ENCODE peak calls at places on chromosomes 5 and 9, in seven cellular contexts. T is CD8-positive, alpha-beta T cell; B is fibroblast of pulmonary artery; S is fibroblast of the aortic adventitia; W is fibroblast of lung; P is A549; V is K562. K is an unnamed sample.

GRCh38 chr5:55650391-55650790 is 61.7 kb downstream of the SLC38A9 start:
- DNase-seq in S (peak), W (peak), P (no peak), V (no peak), T (no peak), B (peak), K (peak)

GRCh38 chr5:10626473-10627013 is 62.7 kb downstream of the ANKRD33B start:
- DNase-seq in V (no peak), S (peak), T (no peak), P (no peak), B (peak), W (no peak), K (peak)

GRCh38 chr5:155616779-155617392 is 603.3 kb downstream of the KIF4B start:
- DNase-seq in V (peak), S (no peak), T (peak), P (peak), W (peak), B (no peak), K (peak)

GRCh38 chr9:34741628-34742027 is 31.7 kb upstream of the CCL21 start:
- DNase-seq in T (no peak), S (no peak), B (peak), P (no peak), W (no peak), V (no peak), K (no peak)

GRCh38 chr5:10534491-10535236 is 29.2 kb upstream of the ANKRD33B start:
- DNase-seq in S (no peak), T (no peak), B (no peak), V (no peak), P (no peak), W (no peak), K (no peak)

GRCh38 chr9:35162605-35163315 is 951 bp downstream of the UNC13B start:
- DNase-seq in S (peak), P (no peak), V (peak), T (no peak), W (peak), B (no peak), K (peak)

GRCh38 chr5:134511796-134512660 is 13.4 kb upstream of the JADE2 start:
- DNase-seq in P (no peak), V (peak), T (no peak), S (peak), B (peak), W (peak), K (peak)

GRCh38 chr5:135578685-135579341 is at the start of gene CXCL14:
- DNase-seq in P (no peak), B (peak), W (peak), T (no peak), V (no peak), S (peak), K (peak)

GRCh38 chr9:111023090-111023489 is 15.2 kb downstream of the LPAR1 start:
- DNase-seq in V (no peak), S (no peak), W (no peak), T (no peak), B (no peak), P (no peak), K (no peak)

GRCh38 chr5:172645271-172645670 is 4.2 kb downstream of the NEURL1B start:
- DNase-seq in P (no peak), W (no peak), V (no peak), S (no peak), T (no peak), B (no peak), K (no peak)

GRCh38 chr9:69469136-69469535 is 144.1 kb downstream of the ENTREP1 start:
- DNase-seq in W (no peak), P (no peak), T (no peak), S (no peak), B (no peak), V (no peak), K (no peak)

GRCh38 chr5:55621218-55621617 is 86.5 kb upstream of the PLPP1 start:
- DNase-seq in T (no peak), W (no peak), P (no peak), S (no peak), V (no peak), B (peak), K (no peak)

GRCh38 chr5:78542321-78542840 is 106.2 kb downstream of the LHFPL2 start:
- DNase-seq in S (no peak), B (no peak), V (no peak), T (no peak), W (no peak), P (no peak), K (no peak)

GRCh38 chr5:43036856-43037711 is 3.0 kb downstream of the ANXA2R start:
- DNase-seq in P (no peak), B (peak), W (peak), T (no peak), S (no peak), V (no peak), K (no peak)

GRCh38 chr5:20291766-20292165 is 303.8 kb upstream of the CDH18 start:
- DNase-seq in B (no peak), T (no peak), V (no peak), W (no peak), S (no peak), P (no peak), K (no peak)

GRCh38 chr5:157596449-157596848 is 20.9 kb upstream of the ADAM19 start:
- DNase-seq in S (no peak), W (peak), T (no peak), B (no peak), P (no peak), V (no peak), K (peak)
- H3K4me3 ChIP-seq in S (no peak), W (no peak), T (no peak), B (no peak), P (no peak), V (no peak), K (no peak)

DNA sequence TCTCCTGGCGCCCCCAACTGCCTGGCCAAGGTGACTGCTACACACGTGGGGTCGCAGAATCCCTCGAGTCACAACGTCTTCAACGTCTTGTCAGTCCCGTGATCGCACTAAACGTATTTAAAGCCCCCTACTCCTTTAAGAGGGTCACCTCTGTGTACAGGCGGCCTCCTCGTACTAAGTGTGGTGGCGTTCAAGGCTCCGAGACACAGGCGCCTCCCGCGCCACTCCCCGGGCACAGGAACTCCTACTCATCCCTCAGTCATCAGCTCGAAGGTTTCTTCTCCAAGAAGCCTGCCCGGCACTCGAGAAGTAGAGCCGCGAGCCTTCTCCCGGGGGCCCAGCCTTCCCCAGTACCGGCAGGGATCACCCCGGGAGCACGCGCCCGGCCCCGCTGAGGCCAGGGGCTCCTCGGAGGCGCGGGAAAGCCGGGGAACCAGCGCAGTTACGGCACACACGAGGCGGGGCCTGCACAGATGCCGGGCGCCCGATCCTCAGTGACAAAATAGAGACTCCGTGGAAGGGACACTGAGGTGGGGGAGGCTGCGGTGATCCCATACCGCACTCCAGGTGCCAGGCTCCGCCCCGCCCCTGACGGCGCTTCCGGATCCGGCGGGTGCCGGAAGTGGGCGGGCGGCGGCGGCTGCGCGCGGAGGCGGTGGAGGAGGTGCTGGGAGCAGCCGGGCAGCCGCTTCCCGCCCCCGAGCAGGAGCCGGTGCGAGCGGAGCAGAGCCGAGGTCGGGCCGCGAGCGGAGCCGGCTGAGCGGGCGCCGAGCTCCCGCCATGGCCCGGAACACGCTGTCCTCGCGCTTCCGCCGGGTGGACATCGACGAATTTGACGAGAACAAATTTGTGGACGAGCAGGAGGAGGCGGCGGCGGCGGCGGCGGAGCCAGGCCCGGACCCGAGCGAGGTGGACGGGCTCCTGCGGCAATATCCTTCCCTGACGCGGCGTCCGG is 6.9 kb downstream of the ARPC5L start:
- DNase-seq in S (peak), B (peak), T (peak), V (peak), P (peak), W (peak), K (peak)
- TF ChIP-seq CTCF in S (no peak), B (peak), T (no peak), V (peak), P (peak), W (no peak), K (peak)

GRCh38 chr5:68270576-68270975 is 55.0 kb downstream of the PIK3R1 start:
- DNase-seq in S (no peak), W (no peak), B (no peak), T (no peak), P (no peak), V (no peak), K (no peak)
- H3K4me3 ChIP-seq in S (no peak), W (no peak), B (no peak), T (no peak), P (no peak), V (no peak), K (no peak)

GRCh38 chr9:107141967-107142366 is 141.1 kb upstream of the RAD23B start:
- DNase-seq in V (no peak), B (peak), P (no peak), T (no peak), S (peak), W (peak), K (peak)
- TF ChIP-seq CTCF in V (no peak), B (peak), P (peak), T (no peak), S (peak), W (no peak), K (peak)

GRCh38 chr9:122228191-122228905 is 409 bp downstream of the LHX6 start:
- DNase-seq in B (no peak), P (no peak), T (no peak), W (no peak), V (no peak), S (no peak), K (no peak)

GRCh38 chr9:122226142-122226757 is 2.5 kb downstream of the LHX6 start:
- DNase-seq in S (no peak), W (no peak), B (no peak), V (no peak), P (no peak), T (no peak), K (no peak)

GRCh38 chr9:122227576-122227903 is 1.2 kb downstream of the LHX6 start:
- DNase-seq in V (no peak), S (no peak), P (no peak), W (no peak), T (no peak), B (no peak), K (no peak)

GRCh38 chr9:122226758-122227575 is 1.8 kb downstream of the LHX6 start:
- DNase-seq in S (no peak), V (no peak), T (no peak), W (no peak), B (no peak), P (no peak), K (no peak)

GRCh38 chr9:122228906-122229837 is at the start of gene LHX6:
- DNase-seq in P (no peak), S (peak), B (peak), V (peak), T (no peak), W (peak), K (peak)
- H3K4me3 ChIP-seq in P (peak), S (peak), B (no peak), V (peak), T (peak), W (no peak), K (peak)

GRCh38 chr5:98734646-98735045 is 38.8 kb upstream of the RGMB start:
- DNase-seq in B (no peak), T (no peak), V (no peak), S (no peak), P (no peak), W (no peak), K (no peak)
- TF ChIP-seq CTCF in B (no peak), T (no peak), V (no peak), S (no peak), P (no peak), W (no peak), K (peak)

DNA sequence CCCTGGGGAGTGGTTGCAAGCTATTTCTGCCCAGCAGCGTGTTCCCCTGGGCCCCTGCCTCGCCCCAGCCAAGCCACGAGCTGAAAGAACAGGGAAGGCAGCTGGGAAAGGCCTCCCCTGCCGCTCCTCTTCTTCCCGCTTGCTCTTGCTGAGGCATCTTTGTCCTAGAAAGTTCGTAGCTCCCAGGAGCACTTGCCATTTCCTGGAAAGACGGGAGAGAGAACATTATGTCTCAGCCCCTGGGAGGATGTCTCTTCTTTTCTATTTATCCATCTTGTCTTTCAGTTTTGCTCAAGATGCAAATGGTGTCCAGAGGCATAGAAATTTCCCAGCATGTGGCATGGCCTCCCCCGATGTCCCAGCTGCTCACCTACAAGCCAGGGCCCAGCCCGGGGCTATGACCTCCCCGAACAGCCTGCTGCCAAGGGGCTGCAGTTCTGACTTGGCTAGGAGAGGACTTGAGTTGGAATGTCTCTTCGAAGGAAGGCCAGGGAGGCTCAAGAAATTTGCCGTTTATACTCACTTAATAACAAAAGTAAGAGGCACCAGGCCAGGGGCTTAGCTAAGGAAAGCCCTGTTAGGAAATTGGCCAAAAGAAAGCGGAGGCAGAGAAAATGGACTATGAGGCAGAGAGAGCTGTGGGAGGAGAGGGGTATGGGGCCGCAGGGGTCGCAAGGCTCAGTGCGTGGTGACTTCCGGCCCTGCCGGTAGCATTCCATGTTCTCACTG is 87.3 kb downstream of the LIFR start:
- DNase-seq in V (no peak), W (no peak), T (no peak), P (no peak), S (peak), B (peak), K (peak)
- H3K4me3 ChIP-seq in V (no peak), W (no peak), T (no peak), P (no peak), S (no peak), B (no peak), K (no peak)

GRCh38 chr9:108850293-108850897 is 5.4 kb downstream of the ACTL7B start:
- DNase-seq in S (peak), B (peak), P (no peak), T (no peak), V (peak), W (peak), K (peak)
- TF ChIP-seq CTCF in S (peak), B (peak), P (peak), T (no peak), V (peak), W (no peak), K (peak)

GRCh38 chr5:6634327-6634713 is 1.1 kb downstream of the SRD5A1 start:
- DNase-seq in P (peak), T (no peak), B (peak), W (no peak), S (peak), V (peak), K (no peak)
- H3K4me3 ChIP-seq in P (peak), T (no peak), B (peak), W (peak), S (peak), V (peak), K (peak)

K was measured in fibroblast of mammary gland.